ENCODE peak calls at places on chromosomes 6 and 20, in nine cellular contexts. Y is NCI-H1436, M is stomach, P is D341Med, F is uterus, A is IMR-90, K is amniotic epithelial cell, Q is nephron progenitor cell, H is lower leg skin. L is an unnamed sample.

GRCh38 chr6:17120019-17120418 is 18.2 kb downstream of the STMND1 start:
- DNase-seq in Y (peak), M (no peak), P (no peak), F (no peak), A (peak), K (peak), Q (no peak), H (no peak), L (no peak)

GRCh38 chr6:135182993-135183531 is 2.0 kb downstream of the MYB start:
- DNase-seq in Y (peak), M (peak), P (peak), F (no peak), A (no peak), K (no peak), Q (peak), H (no peak), L (no peak)

GRCh38 chr6:128186724-128187123 is 285.9 kb upstream of the THEMIS start:
- DNase-seq in Y (no peak), M (no peak), P (no peak), F (no peak), A (peak), K (no peak), Q (no peak), H (no peak), L (no peak)

GRCh38 chr6:163984446-163984936 is 570.0 kb downstream of the QKI start:
- DNase-seq in Y (no peak), M (no peak), P (no peak), F (no peak), A (no peak), K (no peak), Q (no peak), H (no peak), L (no peak)

GRCh38 chr6:139778688-139779087 is 404.2 kb upstream of the CITED2 start:
- DNase-seq in Y (peak), M (no peak), P (no peak), F (no peak), A (peak), K (peak), Q (no peak), H (no peak), L (no peak)

GRCh38 chr6:154039231-154039842 is at the start of gene OPRM1:
- DNase-seq in Y (no peak), M (peak), P (peak), F (no peak), A (no peak), K (no peak), Q (peak), H (no peak), L (no peak)

GRCh38 chr6:9504191-9504590 is 910.7 kb downstream of the TFAP2A start:
- DNase-seq in Y (peak), M (no peak), P (no peak), F (no peak), A (no peak), K (no peak), Q (no peak), H (no peak), L (no peak)

GRCh38 chr6:7566031-7566556 is 23.9 kb upstream of the SNRNP48 start:
- DNase-seq in Y (no peak), M (no peak), P (no peak), F (no peak), A (peak), K (peak), Q (no peak), H (no peak), L (no peak)

GRCh38 chr6:46888578-46888977 is 33.2 kb downstream of the ADGRF5 start:
- DNase-seq in Y (no peak), M (no peak), P (no peak), F (no peak), A (no peak), K (no peak), Q (no peak), H (no peak), L (no peak)

GRCh38 chr6:31660998-31661866 is 654 bp upstream of the C6orf47 start:
- DNase-seq in Y (no peak), M (no peak), P (no peak), F (no peak), A (peak), K (peak), Q (no peak), H (no peak), L (peak)

GRCh38 chr6:26249959-26250805 is 114.8 kb upstream of the BTN3A2 start:
- DNase-seq in Y (peak), M (peak), P (no peak), F (no peak), A (peak), K (peak), Q (peak), H (no peak), L (peak)

GRCh38 chr6:121865811-121866210 is 430.4 kb downstream of the GJA1 start:
- DNase-seq in Y (no peak), M (no peak), P (no peak), F (no peak), A (no peak), K (no peak), Q (no peak), H (no peak), L (no peak)

GRCh38 chr6:81237226-81237625 is 515.3 kb downstream of the TENT5A start:
- DNase-seq in Y (no peak), M (no peak), P (no peak), F (no peak), A (no peak), K (peak), Q (no peak), H (no peak), L (no peak)

GRCh38 chr20:9051508-9051907 is 17.4 kb upstream of the PLCB4 start:
- DNase-seq in Y (no peak), M (no peak), P (no peak), F (no peak), A (peak), K (peak), Q (no peak), H (peak), L (no peak)

GRCh38 chr6:42507195-42507594 is 55.5 kb upstream of the TRERF1 start:
- DNase-seq in Y (no peak), M (no peak), P (no peak), F (no peak), A (no peak), K (no peak), Q (no peak), H (no peak), L (no peak)

GRCh38 chr6:136306466-136306865 is 16.8 kb upstream of the BCLAF1 start:
- DNase-seq in Y (no peak), M (no peak), P (no peak), F (no peak), A (no peak), K (no peak), Q (no peak), H (no peak), L (no peak)

GRCh38 chr6:127900935-127901334 is at the start of gene THEMIS:
- DNase-seq in Y (no peak), M (no peak), P (no peak), F (no peak), A (no peak), K (no peak), Q (no peak), H (no peak), L (no peak)

GRCh38 chr20:48651271-48651670 is 176.5 kb downstream of the PREX1 start:
- DNase-seq in Y (no peak), M (no peak), P (no peak), F (no peak), A (no peak), K (no peak), Q (no peak), H (no peak), L (no peak)

GRCh38 chr20:51132286-51132810 is 109.4 kb upstream of the KCNG1 start:
- DNase-seq in Y (no peak), M (no peak), P (no peak), F (no peak), A (peak), K (no peak), Q (no peak), H (no peak), L (no peak)

GRCh38 chr20:48941467-48941866 is 20.0 kb downstream of the ARFGEF2 start:
- DNase-seq in Y (no peak), M (no peak), P (no peak), F (no peak), A (no peak), K (no peak), Q (no peak), H (no peak), L (no peak)

GRCh38 chr6:147156218-147156617 is 48.0 kb upstream of the STXBP5 start:
- DNase-seq in Y (no peak), M (no peak), P (no peak), F (no peak), A (no peak), K (no peak), Q (no peak), H (no peak), L (no peak)

GRCh38 chr20:43942213-43942590 is 27.6 kb downstream of the TOX2 start:
- DNase-seq in Y (no peak), M (no peak), P (no peak), F (no peak), A (no peak), K (no peak), Q (no peak), H (no peak), L (no peak)

GRCh38 chr6:131749023-131749422 is 38.2 kb upstream of the CTAGE9 start:
- DNase-seq in Y (no peak), M (no peak), P (no peak), F (no peak), A (no peak), K (no peak), Q (no peak), H (no peak), L (no peak)

GRCh38 chr20:17735206-17735804 is 35.5 kb downstream of the BANF2 start:
- DNase-seq in Y (no peak), M (no peak), P (no peak), F (no peak), A (peak), K (peak), Q (no peak), H (no peak), L (no peak)

GRCh38 chr20:37328149-37328945 is 17.6 kb upstream of the SRC start:
- DNase-seq in Y (no peak), M (no peak), P (no peak), F (no peak), A (no peak), K (no peak), Q (no peak), H (no peak), L (no peak)

GRCh38 chr20:63594043-63594561 is 20.1 kb upstream of the HELZ2 start:
- DNase-seq in Y (no peak), M (no peak), P (no peak), F (peak), A (peak), K (no peak), Q (no peak), H (no peak), L (no peak)

GRCh38 chr6:145809785-145810184 is 4.8 kb downstream of the FBXO30 start:
- DNase-seq in Y (no peak), M (no peak), P (no peak), F (no peak), A (peak), K (peak), Q (no peak), H (no peak), L (no peak)

GRCh38 chr6:90179190-90180169 is 117.2 kb downstream of the BACH2 start:
- DNase-seq in Y (no peak), M (no peak), P (no peak), F (no peak), A (no peak), K (no peak), Q (no peak), H (no peak), L (no peak)

GRCh38 chr6:3732345-3733141 is 19.0 kb downstream of the PXDC1 start:
- DNase-seq in Y (peak), M (peak), P (peak), F (peak), A (peak), K (peak), Q (peak), H (peak), L (peak)

GRCh38 chr6:144758602-144759001 is 473.5 kb downstream of the UTRN start:
- DNase-seq in Y (no peak), M (no peak), P (no peak), F (no peak), A (peak), K (peak), Q (no peak), H (no peak), L (no peak)

GRCh38 chr6:71190809-71191208 is 97.8 kb upstream of the OGFRL1 start:
- DNase-seq in Y (no peak), M (no peak), P (no peak), F (no peak), A (peak), K (peak), Q (no peak), H (no peak), L (peak)

GRCh38 chr6:10202111-10202510 is 212.8 kb downstream of the TFAP2A start:
- DNase-seq in Y (no peak), M (no peak), P (no peak), F (no peak), A (no peak), K (no peak), Q (no peak), H (peak), L (no peak)

GRCh38 chr6:136337606-136338005 is 48.0 kb upstream of the BCLAF1 start:
- DNase-seq in Y (no peak), M (no peak), P (no peak), F (no peak), A (no peak), K (no peak), Q (no peak), H (no peak), L (no peak)

GRCh38 chr6:31379850-31380249 is 22.9 kb upstream of the HLA-B start:
- DNase-seq in Y (no peak), M (no peak), P (no peak), F (no peak), A (no peak), K (no peak), Q (no peak), H (no peak), L (no peak)

GRCh38 chr6:159168536-159169192 is 536 bp upstream of the FNDC1 start:
- DNase-seq in Y (no peak), M (peak), P (peak), F (peak), A (peak), K (peak), Q (peak), H (no peak), L (no peak)

GRCh38 chr6:51559059-51559458 is 528.4 kb downstream of the PKHD1 start:
- DNase-seq in Y (no peak), M (peak), P (no peak), F (no peak), A (no peak), K (no peak), Q (no peak), H (no peak), L (no peak)

GRCh38 chr6:89348372-89348771 is 4.2 kb downstream of the UBE2J1 start:
- DNase-seq in Y (no peak), M (no peak), P (no peak), F (no peak), A (peak), K (peak), Q (no peak), H (no peak), L (no peak)

GRCh38 chr6:80690611-80691090 is 584.2 kb downstream of the BCKDHB start:
- DNase-seq in Y (no peak), M (no peak), P (no peak), F (no peak), A (peak), K (no peak), Q (no peak), H (no peak), L (no peak)

GRCh38 chr6:137892271-137892708 is 25.2 kb downstream of the TNFAIP3 start:
- DNase-seq in Y (no peak), M (no peak), P (no peak), F (no peak), A (peak), K (peak), Q (no peak), H (no peak), L (no peak)